ENCODE peak calls at places on chromosomes 4 and X, in seven cellular contexts. One of them, this sample, is unnamed.

GRCh38 chrX:50100188-50100587 is 100.6 kb downstream of the AKAP4 start:
- DNase-seq in transverse colon: no peak
- DNase-seq in pancreas: no peak
- DNase-seq in psoas muscle: no peak
- DNase-seq in breast epithelium: no peak
- DNase-seq in ascending aorta: no peak
- DNase-seq in OCI-LY7: peak
- DNase-seq in this sample: no peak

GRCh38 chr4:67809502-67809901 is 55.3 kb upstream of the GNRHR start:
- DNase-seq in breast epithelium: no peak
- DNase-seq in OCI-LY7: no peak
- DNase-seq in psoas muscle: no peak
- DNase-seq in pancreas: no peak
- DNase-seq in transverse colon: no peak
- DNase-seq in ascending aorta: no peak
- DNase-seq in this sample: no peak

GRCh38 chr4:22458112-22458511 is 57.8 kb downstream of the ADGRA3 start:
- DNase-seq in OCI-LY7: no peak
- DNase-seq in psoas muscle: peak
- DNase-seq in transverse colon: no peak
- DNase-seq in breast epithelium: no peak
- DNase-seq in ascending aorta: no peak
- DNase-seq in pancreas: no peak
- DNase-seq in this sample: no peak

GRCh38 chr4:185020293-185020808 is 2.1 kb downstream of the HELT start:
- DNase-seq in breast epithelium: no peak
- DNase-seq in ascending aorta: no peak
- DNase-seq in pancreas: no peak
- DNase-seq in transverse colon: no peak
- DNase-seq in psoas muscle: no peak
- DNase-seq in OCI-LY7: no peak
- DNase-seq in this sample: no peak

GRCh38 chr4:126172126-126172525 is 857.4 kb downstream of the FAT4 start:
- DNase-seq in pancreas: no peak
- DNase-seq in OCI-LY7: no peak
- DNase-seq in ascending aorta: no peak
- DNase-seq in breast epithelium: no peak
- DNase-seq in psoas muscle: no peak
- DNase-seq in transverse colon: no peak
- DNase-seq in this sample: no peak

GRCh38 chr4:76305033-76305687 is 1.4 kb upstream of the STBD1 start:
- DNase-seq in breast epithelium: no peak
- DNase-seq in ascending aorta: no peak
- DNase-seq in transverse colon: no peak
- DNase-seq in pancreas: no peak
- DNase-seq in OCI-LY7: no peak
- DNase-seq in psoas muscle: no peak
- DNase-seq in this sample: no peak

GRCh38 chr4:25107827-25108516 is 52.3 kb downstream of the SEPSECS start:
- DNase-seq in OCI-LY7: no peak
- DNase-seq in pancreas: no peak
- DNase-seq in breast epithelium: no peak
- DNase-seq in psoas muscle: no peak
- DNase-seq in transverse colon: peak
- DNase-seq in ascending aorta: no peak
- DNase-seq in this sample: no peak

GRCh38 chrX:101171883-101172400 is 47.6 kb upstream of the DRP2 start:
- DNase-seq in psoas muscle: no peak
- DNase-seq in breast epithelium: no peak
- DNase-seq in transverse colon: no peak
- DNase-seq in OCI-LY7: no peak
- DNase-seq in ascending aorta: no peak
- DNase-seq in pancreas: no peak
- DNase-seq in this sample: no peak

GRCh38 chrX:154057790-154058189 is 38.1 kb upstream of the IRAK1 start:
- DNase-seq in psoas muscle: no peak
- DNase-seq in OCI-LY7: no peak
- DNase-seq in ascending aorta: no peak
- DNase-seq in transverse colon: no peak
- DNase-seq in breast epithelium: no peak
- DNase-seq in pancreas: no peak
- DNase-seq in this sample: no peak

GRCh38 chrX:74232859-74233258 is 71.1 kb upstream of the ZCCHC13 start:
- DNase-seq in breast epithelium: no peak
- DNase-seq in transverse colon: no peak
- DNase-seq in OCI-LY7: no peak
- DNase-seq in psoas muscle: no peak
- DNase-seq in pancreas: no peak
- DNase-seq in ascending aorta: no peak
- DNase-seq in this sample: no peak

GRCh38 chrX:41076742-41077141 is 8.5 kb upstream of the USP9X start:
- DNase-seq in OCI-LY7: no peak
- DNase-seq in transverse colon: no peak
- DNase-seq in pancreas: no peak
- DNase-seq in psoas muscle: no peak
- DNase-seq in breast epithelium: no peak
- DNase-seq in ascending aorta: no peak
- DNase-seq in this sample: no peak

GRCh38 chr4:102736636-102737549 is 23.9 kb downstream of the MANBA start:
- DNase-seq in breast epithelium: no peak
- DNase-seq in OCI-LY7: no peak
- DNase-seq in psoas muscle: no peak
- DNase-seq in transverse colon: no peak
- DNase-seq in ascending aorta: no peak
- DNase-seq in pancreas: no peak
- DNase-seq in this sample: no peak

GRCh38 chr4:9384126-9384525 is 21.2 kb downstream of the USP17L30 start:
- DNase-seq in psoas muscle: no peak
- DNase-seq in ascending aorta: no peak
- DNase-seq in pancreas: no peak
- DNase-seq in breast epithelium: no peak
- DNase-seq in OCI-LY7: no peak
- DNase-seq in transverse colon: no peak
- DNase-seq in this sample: no peak

GRCh38 chrX:48927736-48928382 is 9.0 kb upstream of the PIM2 start:
- DNase-seq in ascending aorta: no peak
- DNase-seq in pancreas: no peak
- DNase-seq in transverse colon: no peak
- DNase-seq in psoas muscle: no peak
- DNase-seq in OCI-LY7: no peak
- DNase-seq in breast epithelium: no peak
- DNase-seq in this sample: no peak

GRCh38 chr4:7524064-7524682 is 89.4 kb upstream of the PSAPL1 start:
- DNase-seq in OCI-LY7: no peak
- DNase-seq in transverse colon: no peak
- DNase-seq in pancreas: no peak
- DNase-seq in breast epithelium: no peak
- DNase-seq in psoas muscle: no peak
- DNase-seq in ascending aorta: no peak
- DNase-seq in this sample: no peak

GRCh38 chr4:147312376-147313046 is 168.4 kb upstream of the EDNRA start:
- DNase-seq in breast epithelium: no peak
- DNase-seq in OCI-LY7: no peak
- DNase-seq in ascending aorta: no peak
- DNase-seq in pancreas: no peak
- DNase-seq in psoas muscle: no peak
- DNase-seq in transverse colon: no peak
- DNase-seq in this sample: no peak

GRCh38 chr4:158671665-158671914 is at the start of gene C4orf46:
- DNase-seq in psoas muscle: no peak
- DNase-seq in ascending aorta: no peak
- DNase-seq in transverse colon: no peak
- DNase-seq in OCI-LY7: no peak
- DNase-seq in breast epithelium: no peak
- DNase-seq in pancreas: no peak
- DNase-seq in this sample: no peak

GRCh38 chr4:117700111-117700892 is 334.0 kb upstream of the NDST3 start:
- DNase-seq in psoas muscle: no peak
- DNase-seq in breast epithelium: no peak
- DNase-seq in OCI-LY7: peak
- DNase-seq in transverse colon: no peak
- DNase-seq in ascending aorta: no peak
- DNase-seq in pancreas: no peak
- DNase-seq in this sample: no peak

GRCh38 chrX:116198810-116199209 is 28.3 kb downstream of the AGTR2 start:
- DNase-seq in transverse colon: no peak
- DNase-seq in psoas muscle: no peak
- DNase-seq in ascending aorta: no peak
- DNase-seq in pancreas: no peak
- DNase-seq in OCI-LY7: peak
- DNase-seq in breast epithelium: no peak
- DNase-seq in this sample: no peak

GRCh38 chr4:119697887-119698393 is 69.3 kb upstream of the PDE5A start:
- DNase-seq in psoas muscle: no peak
- DNase-seq in pancreas: no peak
- DNase-seq in transverse colon: no peak
- DNase-seq in ascending aorta: no peak
- DNase-seq in breast epithelium: no peak
- DNase-seq in OCI-LY7: no peak
- DNase-seq in this sample: no peak

GRCh38 chrX:78452356-78452755 is 124.9 kb upstream of the CYSLTR1 start:
- DNase-seq in transverse colon: no peak
- DNase-seq in psoas muscle: no peak
- DNase-seq in ascending aorta: no peak
- DNase-seq in OCI-LY7: no peak
- DNase-seq in breast epithelium: no peak
- DNase-seq in pancreas: no peak
- DNase-seq in this sample: no peak

GRCh38 chr4:109560687-109561452 is 824 bp downstream of the MCUB start:
- DNase-seq in psoas muscle: peak
- DNase-seq in breast epithelium: peak
- DNase-seq in pancreas: no peak
- DNase-seq in ascending aorta: no peak
- DNase-seq in transverse colon: peak
- DNase-seq in OCI-LY7: peak
- DNase-seq in this sample: peak

GRCh38 chrX:64975989-64976672 is at the start of gene ZC4H2:
- DNase-seq in ascending aorta: peak
- DNase-seq in OCI-LY7: peak
- DNase-seq in pancreas: peak
- DNase-seq in psoas muscle: peak
- DNase-seq in transverse colon: peak
- DNase-seq in breast epithelium: peak
- DNase-seq in this sample: peak

GRCh38 chr4:177861551-177862094 is 419.4 kb upstream of the AGA start:
- DNase-seq in psoas muscle: no peak
- DNase-seq in breast epithelium: no peak
- DNase-seq in OCI-LY7: no peak
- DNase-seq in transverse colon: no peak
- DNase-seq in pancreas: no peak
- DNase-seq in ascending aorta: no peak
- DNase-seq in this sample: no peak
- TF ChIP-seq CTCF in psoas muscle: no peak
- TF ChIP-seq CTCF in breast epithelium: no peak
- TF ChIP-seq CTCF in OCI-LY7: no peak
- TF ChIP-seq CTCF in transverse colon: no peak
- TF ChIP-seq CTCF in pancreas: no peak
- TF ChIP-seq CTCF in ascending aorta: no peak
- TF ChIP-seq CTCF in this sample: no peak

GRCh38 chr4:5710065-5710961 is 688 bp upstream of the EVC start:
- DNase-seq in psoas muscle: no peak
- DNase-seq in breast epithelium: no peak
- DNase-seq in OCI-LY7: no peak
- DNase-seq in transverse colon: no peak
- DNase-seq in pancreas: no peak
- DNase-seq in ascending aorta: no peak
- DNase-seq in this sample: no peak
- TF ChIP-seq CTCF in psoas muscle: no peak
- TF ChIP-seq CTCF in breast epithelium: peak
- TF ChIP-seq CTCF in OCI-LY7: no peak
- TF ChIP-seq CTCF in transverse colon: peak
- TF ChIP-seq CTCF in pancreas: no peak
- TF ChIP-seq CTCF in ascending aorta: peak
- TF ChIP-seq CTCF in this sample: peak

GRCh38 chr4:127896069-127896468 is 15.4 kb downstream of the PLK4 start:
- DNase-seq in ascending aorta: no peak
- DNase-seq in psoas muscle: no peak
- DNase-seq in transverse colon: no peak
- DNase-seq in breast epithelium: no peak
- DNase-seq in pancreas: no peak
- DNase-seq in OCI-LY7: no peak
- DNase-seq in this sample: no peak

GRCh38 chr4:127896528-127896927 is 15.8 kb downstream of the PLK4 start:
- DNase-seq in pancreas: no peak
- DNase-seq in psoas muscle: no peak
- DNase-seq in transverse colon: no peak
- DNase-seq in ascending aorta: no peak
- DNase-seq in OCI-LY7: no peak
- DNase-seq in breast epithelium: no peak
- DNase-seq in this sample: no peak
- TF ChIP-seq CTCF in pancreas: no peak
- TF ChIP-seq CTCF in psoas muscle: no peak
- TF ChIP-seq CTCF in transverse colon: no peak
- TF ChIP-seq CTCF in ascending aorta: no peak
- TF ChIP-seq CTCF in OCI-LY7: no peak
- TF ChIP-seq CTCF in breast epithelium: no peak
- TF ChIP-seq CTCF in this sample: no peak

DNA sequence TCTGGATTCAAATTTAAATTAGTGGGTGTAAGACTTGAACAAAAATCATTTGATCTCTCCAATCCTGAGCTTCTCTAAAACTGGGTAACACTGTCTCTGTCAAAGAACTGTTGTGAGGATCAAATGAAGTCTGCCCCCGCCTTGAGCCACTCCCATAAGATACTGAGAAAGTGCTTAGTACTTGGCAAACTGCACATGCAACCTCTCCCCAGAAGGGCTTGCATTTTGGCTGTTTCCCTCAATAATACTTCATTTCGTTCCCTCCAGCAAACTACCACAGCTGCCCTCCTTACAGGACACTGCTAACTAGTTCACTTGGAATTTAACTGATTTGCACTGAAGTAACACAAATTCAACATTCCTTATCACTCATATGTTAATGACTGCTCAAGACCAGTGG is 79.8 kb downstream of the APBB2 start:
- DNase-seq in pancreas: no peak
- DNase-seq in psoas muscle: no peak
- DNase-seq in breast epithelium: no peak
- DNase-seq in OCI-LY7: peak
- DNase-seq in transverse colon: no peak
- DNase-seq in ascending aorta: no peak
- DNase-seq in this sample: no peak
- TF ChIP-seq CTCF in pancreas: no peak
- TF ChIP-seq CTCF in psoas muscle: no peak
- TF ChIP-seq CTCF in breast epithelium: no peak
- TF ChIP-seq CTCF in OCI-LY7: no peak
- TF ChIP-seq CTCF in transverse colon: no peak
- TF ChIP-seq CTCF in ascending aorta: no peak
- TF ChIP-seq CTCF in this sample: no peak

This sample was measured in GM12864.